ENCODE peak calls at places on chromosome 16, in nine cellular contexts. L is natural killer cell; C is ACHN; W is GM10248; O is retinal pigment epithelial cell; H is effector memory CD4-positive, alpha-beta T cell; Y is aorta; G is CD4-positive, CD25-positive, alpha-beta regulatory T cell; Q is stimulated activated CD4-positive, alpha-beta T cell treated with anti-CD3 and anti-CD28 coated beads, Interleukin-15, amount 100 ng/mL, for 24 hours. N is an unnamed sample.

GRCh38 chr16:87550510-87550961 is 51.8 kb upstream of the JPH3 start:
- DNase-seq in W (peak; percentile 81), Y (peak; percentile 88), C (peak; percentile 33), O (no peak), G (peak; percentile 44), L (peak; percentile 65), Q (peak; percentile 69), H (peak; percentile 41), N (peak; percentile 45)

GRCh38 chr16:678858-679807 is 1.1 kb upstream of the STUB1 start:
- DNase-seq in Y (peak; percentile 89), O (no peak), W (peak; percentile 54), G (peak; percentile 46), Q (peak; percentile 70), H (peak; percentile 50), C (peak; percentile 78), L (no peak), N (peak; percentile 45)

GRCh38 chr16:31498493-31498892 is 9.7 kb downstream of the RUSF1 start:
- DNase-seq in C (no peak), G (no peak), W (no peak), Y (peak; percentile 55), O (no peak), H (no peak), Q (no peak), L (no peak), N (no peak)

GRCh38 chr16:66923247-66923851 is 2.0 kb downstream of the RRAD start:
- DNase-seq in C (peak; percentile 30), G (no peak), O (no peak), Y (peak; percentile 92), W (no peak), L (no peak), H (no peak), Q (no peak), N (no peak)

GRCh38 chr16:47780213-47780612 is 319.1 kb downstream of the PHKB start:
- DNase-seq in O (no peak), Q (no peak), G (no peak), C (no peak), H (no peak), Y (no peak), L (no peak), W (no peak), N (no peak)

GRCh38 chr16:87324411-87325275 is 7.5 kb upstream of the C16orf95 start:
- DNase-seq in H (peak; percentile 17), L (peak; percentile 28), G (peak; percentile 48), C (peak; percentile 46), W (peak; percentile 80), Y (no peak), Q (peak; percentile 46), O (no peak), N (no peak)

GRCh38 chr16:17519041-17519440 is 48.3 kb upstream of the XYLT1 start:
- DNase-seq in Q (no peak), G (no peak), W (no peak), O (no peak), L (no peak), Y (no peak), C (no peak), H (no peak), N (no peak)

GRCh38 chr16:26963109-26963508 is 103.6 kb upstream of the C16orf82 start:
- DNase-seq in O (no peak), Y (no peak), H (no peak), Q (peak; percentile 41), L (no peak), G (peak; percentile 23), C (peak; percentile 27), W (no peak), N (no peak)

GRCh38 chr16:4435668-4436067 is 10.0 kb downstream of the DNAJA3 start:
- DNase-seq in G (no peak), H (no peak), Q (no peak), C (no peak), Y (no peak), W (no peak), O (no peak), L (no peak), N (no peak)

GRCh38 chr16:25959216-25959615 is 267.5 kb downstream of the HS3ST4 start:
- DNase-seq in W (no peak), H (no peak), Q (no peak), C (no peak), G (no peak), L (no peak), O (no peak), Y (no peak), N (no peak)

GRCh38 chr16:56262148-56262878 is 71.0 kb downstream of the GNAO1 start:
- DNase-seq in Y (no peak), Q (peak; percentile 29), W (no peak), H (peak; percentile 25), L (no peak), G (peak; percentile 12), O (no peak), C (no peak), N (peak; percentile 78)

GRCh38 chr16:53094013-53094630 is 39.3 kb downstream of the CHD9 start:
- DNase-seq in H (peak; percentile 32), W (peak; percentile 53), G (no peak), Q (no peak), O (no peak), L (peak; percentile 34), Y (peak; percentile 76), C (no peak), N (no peak)

GRCh38 chr16:8493885-8494487 is 96.3 kb downstream of the TMEM114 start:
- DNase-seq in Y (no peak), H (no peak), O (no peak), L (no peak), G (no peak), W (no peak), C (no peak), Q (no peak), N (no peak)

GRCh38 chr16:23504453-23505179 is 5.7 kb downstream of the GGA2 start:
- DNase-seq in G (peak; percentile 82), L (peak; percentile 76), H (peak; percentile 32), W (peak; percentile 67), Q (peak; percentile 89), C (peak; percentile 97), Y (peak; percentile 90), O (peak; percentile 84), N (no peak)

GRCh38 chr16:70644763-70645597 is 1.4 kb upstream of the IL34 start:
- DNase-seq in C (no peak), G (no peak), O (no peak), H (no peak), L (no peak), W (no peak), Y (no peak), Q (no peak), N (no peak)

GRCh38 chr16:55494994-55495421 is 13.9 kb upstream of the LPCAT2 start:
- DNase-seq in O (no peak), H (no peak), C (peak; percentile 28), Y (no peak), Q (no peak), L (no peak), G (no peak), W (no peak), N (no peak)

GRCh38 chr16:24701521-24701951 is 27.9 kb upstream of the TNRC6A start:
- DNase-seq in O (no peak), L (no peak), H (no peak), Y (no peak), C (peak; percentile 30), Q (no peak), W (no peak), G (no peak), N (no peak)

GRCh38 chr16:75391254-75391653 is 42.0 kb downstream of the CFDP1 start:
- DNase-seq in C (no peak), O (no peak), Q (no peak), G (no peak), H (no peak), Y (no peak), L (no peak), W (no peak), N (no peak)

GRCh38 chr16:82631701-82632685 is 5.2 kb downstream of the CDH13 start:
- DNase-seq in Y (no peak), L (no peak), H (no peak), W (no peak), G (no peak), C (peak; percentile 38), Q (no peak), O (no peak), N (no peak)

GRCh38 chr16:52545157-52545543 is 1.8 kb downstream of the TOX3 start:
- DNase-seq in W (no peak), H (no peak), Q (no peak), O (no peak), C (no peak), Y (no peak), L (no peak), G (no peak), N (no peak)

GRCh38 chr16:26665166-26665939 is 401.4 kb upstream of the C16orf82 start:
- DNase-seq in Q (peak; percentile 36), Y (no peak), G (no peak), H (no peak), L (no peak), C (no peak), W (no peak), O (no peak), N (peak; percentile 74)

GRCh38 chr16:74743668-74744299 is 30.8 kb downstream of the FA2H start:
- DNase-seq in Y (no peak), L (no peak), W (no peak), Q (no peak), C (peak; percentile 98), O (no peak), H (no peak), G (no peak), N (no peak)

GRCh38 chr16:4924593-4925378 is 12.2 kb downstream of the PPL start:
- DNase-seq in W (no peak), Y (no peak), O (no peak), H (no peak), G (no peak), Q (no peak), C (no peak), L (no peak), N (no peak)

GRCh38 chr16:10312784-10313724 is 72.8 kb upstream of the ATF7IP2 start:
- DNase-seq in W (peak; percentile 47), G (no peak), Y (no peak), Q (no peak), L (no peak), C (peak; percentile 53), O (no peak), H (no peak), N (no peak)

GRCh38 chr16:20898938-20899502 is 1.1 kb downstream of the DCUN1D3 start:
- DNase-seq in C (peak; percentile 78), W (no peak), L (no peak), G (no peak), H (no peak), Y (no peak), Q (no peak), O (no peak), N (no peak)

GRCh38 chr16:1357906-1358566 is 6.3 kb downstream of the GNPTG start:
- DNase-seq in O (no peak), Q (no peak), W (no peak), H (no peak), L (no peak), C (no peak), G (no peak), Y (no peak), N (no peak)